ENCODE peak calls at places on chromosomes 2 and 18, in six cellular contexts. Z, V, Q, N, B and M are unnamed samples.

GRCh38 chr2:53854678-53855077 is 5.1 kb downstream of the GPR75 start:
- DNase-seq in N (no peak), Q (no peak), V (no peak), B (no peak), Z (no peak), M (no peak)

GRCh38 chr2:113057127-113057526 is 1.9 kb upstream of the IL36RN start:
- DNase-seq in B (no peak), N (no peak), V (no peak), Q (no peak), Z (no peak), M (no peak)

GRCh38 chr2:241855888-241856422 is 2.7 kb downstream of the PDCD1 start:
- DNase-seq in B (no peak), Z (no peak), N (no peak), Q (no peak), V (no peak), M (peak)

GRCh38 chr2:192087398-192087958 is 107.3 kb downstream of the TMEFF2 start:
- DNase-seq in Q (no peak), Z (no peak), V (no peak), B (no peak), N (no peak), M (no peak)

GRCh38 chr18:38458673-38459072 is 893.1 kb upstream of the CELF4 start:
- DNase-seq in Z (no peak), V (no peak), N (no peak), B (no peak), Q (no peak), M (no peak)

GRCh38 chr18:8349608-8350323 is 259.5 kb upstream of the RAB12 start:
- DNase-seq in V (no peak), N (no peak), B (no peak), Z (no peak), Q (peak), M (no peak)

GRCh38 chr2:38033651-38034050 is 42.3 kb downstream of the CYP1B1 start:
- DNase-seq in Z (no peak), N (no peak), V (no peak), Q (no peak), B (no peak), M (no peak)

GRCh38 chr2:17608251-17608650 is 67.8 kb downstream of the VSNL1 start:
- DNase-seq in N (no peak), B (no peak), Q (no peak), Z (no peak), V (no peak), M (no peak)

GRCh38 chr2:26141145-26141769 is 31.6 kb upstream of the GAREM2 start:
- DNase-seq in V (no peak), B (no peak), N (no peak), Q (no peak), Z (no peak), M (no peak)

GRCh38 chr18:5963267-5963666 is 67.9 kb upstream of the TMEM200C start:
- DNase-seq in N (no peak), Z (no peak), B (no peak), Q (no peak), V (no peak), M (no peak)

GRCh38 chr18:56108486-56109367 is 520.7 kb upstream of the TCF4 start:
- DNase-seq in V (no peak), B (no peak), Q (no peak), N (no peak), Z (no peak), M (no peak)

GRCh38 chr18:79935098-79935480 is 16.4 kb downstream of the SLC66A2 start:
- DNase-seq in N (no peak), Z (no peak), B (no peak), Q (no peak), V (no peak), M (no peak)

GRCh38 chr2:227325824-227326195 is 759 bp downstream of the MFF start:
- DNase-seq in V (no peak), N (no peak), B (peak), Q (peak), Z (no peak), M (peak)

GRCh38 chr18:46413684-46414083 is 243.3 kb downstream of the LOXHD1 start:
- DNase-seq in N (no peak), B (no peak), Q (no peak), V (no peak), Z (no peak), M (no peak)
- TF ChIP-seq JUND in N (no peak), B (no peak), Q (no peak), V (no peak), Z (no peak), M (no peak)

GRCh38 chr18:50663626-50664441 is 103.9 kb downstream of the MAPK4 start:
- DNase-seq in Q (no peak), V (no peak), N (no peak), B (no peak), Z (no peak), M (no peak)

GRCh38 chr18:50666536-50666935 is 106.6 kb downstream of the MAPK4 start:
- DNase-seq in N (no peak), V (no peak), Q (no peak), B (no peak), Z (no peak), M (no peak)

GRCh38 chr18:50665015-50665414 is 105.1 kb downstream of the MAPK4 start:
- DNase-seq in V (no peak), N (no peak), Q (no peak), Z (no peak), B (no peak), M (no peak)

GRCh38 chr18:50662775-50663383 is 103.0 kb downstream of the MAPK4 start:
- DNase-seq in N (no peak), V (no peak), Z (no peak), B (no peak), Q (no peak), M (peak)

GRCh38 chr18:50665519-50665918 is 105.6 kb downstream of the MAPK4 start:
- DNase-seq in N (no peak), Q (no peak), Z (no peak), V (no peak), B (no peak), M (no peak)
- TF ChIP-seq CTCF in N (no peak), Q (no peak), Z (no peak), V (no peak), B (no peak), M (no peak)

DNA sequence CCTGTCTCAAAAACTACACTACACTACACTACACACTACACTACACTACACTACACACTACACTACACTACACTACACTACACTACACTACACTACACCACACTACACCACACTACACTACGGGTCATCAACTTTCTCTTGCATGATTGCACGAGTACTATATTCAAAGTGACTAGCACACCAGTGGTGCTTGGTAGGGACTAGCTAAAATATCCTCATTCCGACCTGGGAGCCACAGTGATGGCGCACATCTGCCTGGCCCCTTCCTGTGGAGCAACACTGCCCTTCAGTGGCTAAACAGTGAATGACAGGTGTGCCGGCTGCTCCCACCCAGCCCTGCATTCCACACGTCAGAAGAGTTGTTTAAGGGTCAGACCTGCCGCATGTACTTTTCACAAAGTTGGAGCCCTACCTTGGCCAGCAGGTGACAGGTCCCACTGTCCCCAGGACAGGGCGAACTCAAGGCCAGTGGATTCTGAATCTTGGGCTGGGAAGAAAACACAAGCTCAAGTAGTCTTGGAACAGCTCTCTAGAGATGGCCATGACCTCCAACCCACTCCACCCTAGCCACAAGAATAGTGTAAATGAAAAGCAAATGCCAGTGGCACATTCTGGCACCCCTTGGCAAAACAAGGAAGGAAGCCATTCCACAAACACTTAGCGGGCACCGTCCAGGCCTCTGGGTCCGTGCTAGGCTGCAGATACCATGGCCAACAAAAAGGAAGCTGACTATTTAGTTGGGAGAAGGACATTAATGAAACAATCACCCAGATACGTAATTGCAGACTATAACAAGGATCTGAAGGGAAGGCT is 79.7 kb upstream of the MSH2 start:
- DNase-seq in N (peak), B (peak), Q (peak), Z (peak), V (peak), M (peak)
- TF ChIP-seq JUND in N (no peak), B (no peak), Q (no peak), Z (no peak), V (no peak), M (no peak)

GRCh38 chr2:176110975-176111663 is 4.0 kb downstream of the HOXD11 start:
- DNase-seq in B (peak), Z (no peak), V (no peak), N (peak), Q (peak), M (peak)
- TF ChIP-seq CTCF in B (peak), Z (peak), V (peak), N (peak), Q (peak), M (peak)

DNA sequence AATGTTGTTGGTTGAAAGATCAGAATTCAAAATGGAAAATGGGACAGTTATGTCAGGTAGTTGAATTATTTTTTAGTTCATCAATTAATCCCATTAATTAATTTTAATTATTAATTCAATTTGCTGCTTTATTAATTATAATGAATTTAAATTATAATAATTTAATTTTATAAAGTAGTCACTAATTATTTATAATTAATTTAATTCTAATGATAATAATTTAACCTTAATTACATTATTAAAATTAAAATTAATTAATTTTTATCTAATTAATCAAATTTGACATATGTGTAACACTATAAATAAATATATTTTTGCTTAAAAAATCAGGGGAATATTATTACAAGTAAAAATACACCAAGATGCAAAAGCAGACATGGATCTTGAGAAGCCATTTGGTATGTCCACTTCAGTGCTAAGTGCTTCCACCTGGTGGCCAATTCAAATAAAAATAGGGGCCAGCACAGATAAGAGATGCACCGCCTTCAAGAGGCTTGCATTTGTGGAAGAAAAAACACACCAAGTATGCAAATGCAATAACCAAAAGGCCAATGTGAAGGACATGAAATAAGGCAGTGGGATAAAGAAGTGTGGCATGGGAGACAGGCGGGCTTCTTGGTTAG is 73.2 kb downstream of the MBP start:
- DNase-seq in N (no peak), Q (peak), Z (peak), V (no peak), B (peak), M (peak)
- TF ChIP-seq JUND in N (no peak), Q (no peak), Z (no peak), V (no peak), B (no peak), M (no peak)

GRCh38 chr18:25669741-25670140 is 317.8 kb upstream of the ZNF521 start:
- DNase-seq in V (no peak), N (no peak), B (no peak), Z (no peak), Q (no peak), M (no peak)
- TF ChIP-seq CTCF in V (no peak), N (no peak), B (no peak), Z (no peak), Q (no peak), M (peak)

GRCh38 chr2:52608030-52608429 is 1159.6 kb upstream of the CHAC2 start:
- DNase-seq in V (no peak), Z (no peak), B (no peak), Q (no peak), N (no peak), M (no peak)

GRCh38 chr2:52613064-52613463 is 1154.5 kb upstream of the CHAC2 start:
- DNase-seq in N (no peak), B (no peak), Z (no peak), Q (no peak), V (no peak), M (no peak)

DNA sequence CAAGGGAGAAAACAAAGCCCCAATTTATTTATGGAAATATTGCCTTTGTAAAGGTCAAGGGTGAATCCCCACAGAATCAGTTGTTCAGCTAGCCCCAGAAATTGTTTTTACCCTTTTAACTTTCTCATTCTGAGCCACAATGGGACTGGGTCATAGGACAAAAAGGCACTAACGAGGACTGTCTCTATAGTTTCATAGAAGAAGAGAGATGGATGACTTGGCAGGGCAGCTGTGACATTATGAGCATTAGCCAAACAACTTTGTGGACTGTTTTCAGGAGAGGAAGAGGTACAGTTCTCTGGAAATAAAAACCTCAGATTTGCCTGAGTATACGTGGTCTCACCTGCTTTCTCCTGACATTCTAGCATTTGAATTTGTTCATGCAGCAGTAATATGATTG is 1155.8 kb upstream of the CHAC2 start:
- DNase-seq in Q (no peak), B (no peak), N (no peak), Z (no peak), V (no peak), M (no peak)
- TF ChIP-seq JUND in Q (no peak), B (no peak), N (no peak), Z (no peak), V (no peak), M (no peak)

DNA sequence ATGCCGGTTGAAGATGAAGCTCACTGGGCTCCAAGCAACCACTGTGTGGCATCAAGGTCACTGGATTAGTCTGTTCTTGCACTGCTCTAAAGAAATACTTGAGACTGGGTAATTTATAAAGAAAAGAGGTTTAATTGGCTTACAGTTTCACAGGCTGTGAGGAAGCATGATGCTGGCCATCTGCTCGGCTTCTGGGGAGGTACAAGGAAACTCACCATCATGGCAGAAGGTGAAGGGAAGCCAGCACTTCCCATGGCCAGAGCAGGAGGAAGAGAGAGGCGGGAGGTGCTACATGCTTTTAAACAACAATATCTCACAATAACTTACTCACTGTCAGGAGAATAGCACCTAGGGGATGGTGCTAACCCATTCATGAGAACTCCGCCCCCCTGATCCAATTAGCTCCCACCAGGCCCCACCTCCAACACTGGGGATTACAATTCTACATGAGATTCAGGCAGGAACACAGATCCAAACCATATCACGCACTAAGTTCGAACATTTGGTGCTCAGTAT is 109.7 kb upstream of the MGAT5 start:
- DNase-seq in N (no peak), Z (no peak), B (no peak), Q (no peak), V (no peak), M (no peak)
- TF ChIP-seq CTCF in N (no peak), Z (no peak), B (no peak), Q (no peak), V (no peak), M (no peak)